ENCODE peak calls at places on chromosomes 4 and X, in four cellular contexts. V is GM23248; N is central memory CD8-positive, alpha-beta T cell; E is occipital lobe. U is an unnamed sample.

GRCh38 chr4:69984030-69984443 is 11.7 kb upstream of the STATH start:
- DNase-seq in N (no peak), E (peak; percentile 1), V (no peak), U (no peak)

GRCh38 chr4:6047130-6047673 is 29.0 kb upstream of the C4orf50 start:
- DNase-seq in V (no peak), N (no peak), E (no peak), U (no peak)

GRCh38 chrX:86039625-86040568 is 7.5 kb downstream of the CHM start:
- DNase-seq in V (no peak), E (no peak), N (no peak), U (no peak)

GRCh38 chr4:8218371-8219050 is 19.4 kb downstream of the SH3TC1 start:
- DNase-seq in N (no peak), V (no peak), E (no peak), U (no peak)

GRCh38 chrX:153926863-153927685 is 1.0 kb upstream of the ARHGAP4 start:
- DNase-seq in E (no peak), V (peak; percentile 49), N (peak; percentile 41), U (peak; percentile 4)

GRCh38 chrX:7316887-7317286 is 168.9 kb upstream of the PUDP start:
- DNase-seq in N (no peak), V (peak; percentile 81), E (no peak), U (no peak)

GRCh38 chr4:87978656-87979055 is 3.1 kb downstream of the SPP1 start:
- DNase-seq in N (no peak), V (peak; percentile 56), E (no peak), U (no peak)

GRCh38 chrX:45623266-45623665 is 422.6 kb upstream of the DIPK2B start:
- DNase-seq in N (no peak), E (no peak), V (peak; percentile 83), U (no peak)

GRCh38 chr4:93649828-93650227 is 178.7 kb upstream of the ATOH1 start:
- DNase-seq in E (no peak), N (no peak), V (no peak), U (no peak)

GRCh38 chrX:10507876-10508275 is 112.5 kb downstream of the MID1 start:
- DNase-seq in E (no peak), N (no peak), V (no peak), U (no peak)

GRCh38 chr4:168618577-168619265 is 121.9 kb downstream of the PALLD start:
- DNase-seq in E (no peak), N (no peak), V (peak; percentile 32), U (no peak)

U was measured in NCI-H446.